ENCODE peak calls at places on chromosomes 12 and 14, in four cellular contexts. One of them, this sample, is unnamed.
A peak's percentile ranks its signal among the peaks of the same experiment; 100 is the strongest.

GRCh38 chr12:4089147-4089606 is 184.4 kb upstream of the CCND2 start:
- DNase-seq in astrocyte of the spinal cord: peak; percentile 39
- DNase-seq in GM20000: no peak
- DNase-seq in GDM1: no peak
- DNase-seq in this sample: no peak

GRCh38 chr12:111788178-111788654 is 21.5 kb downstream of the ALDH2 start:
- DNase-seq in astrocyte of the spinal cord: no peak
- DNase-seq in GM20000: peak; percentile 57
- DNase-seq in GDM1: no peak
- DNase-seq in this sample: peak; percentile 86

GRCh38 chr12:66467932-66468331 is 165.6 kb downstream of the HELB start:
- DNase-seq in astrocyte of the spinal cord: no peak
- DNase-seq in GM20000: no peak
- DNase-seq in GDM1: no peak
- DNase-seq in this sample: peak; percentile 6

GRCh38 chr12:115450710-115451109 is 766.7 kb upstream of the TBX3 start:
- DNase-seq in astrocyte of the spinal cord: no peak
- DNase-seq in GM20000: no peak
- DNase-seq in GDM1: no peak
- DNase-seq in this sample: no peak

GRCh38 chr14:94360945-94361565 is 27.3 kb downstream of the SERPINA1 start:
- DNase-seq in astrocyte of the spinal cord: no peak
- DNase-seq in GM20000: no peak
- DNase-seq in GDM1: no peak
- DNase-seq in this sample: no peak

GRCh38 chr12:15823360-15824128 is 34.4 kb upstream of the EPS8 start:
- DNase-seq in astrocyte of the spinal cord: no peak
- DNase-seq in GM20000: no peak
- DNase-seq in GDM1: no peak
- DNase-seq in this sample: no peak

GRCh38 chr12:111616177-111616623 is 17.1 kb upstream of the ATXN2 start:
- DNase-seq in astrocyte of the spinal cord: no peak
- DNase-seq in GM20000: no peak
- DNase-seq in GDM1: no peak
- DNase-seq in this sample: peak; percentile 74

GRCh38 chr14:29548948-29549370 is 378.7 kb downstream of the PRKD1 start:
- DNase-seq in astrocyte of the spinal cord: peak; percentile 76
- DNase-seq in GM20000: peak; percentile 33
- DNase-seq in GDM1: no peak
- DNase-seq in this sample: peak; percentile 84

GRCh38 chr14:90642239-90642717 is 174.0 kb downstream of the TTC7B start:
- DNase-seq in astrocyte of the spinal cord: peak; percentile 57
- DNase-seq in GM20000: no peak
- DNase-seq in GDM1: no peak
- DNase-seq in this sample: peak; percentile 53

GRCh38 chr14:67934087-67934486 is 114.5 kb downstream of the RAD51B start:
- DNase-seq in astrocyte of the spinal cord: peak; percentile 86
- DNase-seq in GM20000: peak; percentile 42
- DNase-seq in GDM1: peak; percentile 23
- DNase-seq in this sample: peak; percentile 93

This sample was measured in fibroblast of pulmonary artery.